ENCODE peak calls at places on chromosomes 11 and 22, in five cellular contexts. G is stimulated activated CD4-positive, alpha-beta T cell treated with anti-CD3 and anti-CD28 coated beads, Interleukin-15, amount 100 ng/mL, for 48 hours; A is neural crest cell; M is T-helper 2 cell; R is EL. E is an unnamed sample.

GRCh38 chr11:2559527-2560311 is 114.9 kb downstream of the KCNQ1 start:
- DNase-seq in R (no peak), G (no peak), A (no peak), M (no peak), E (no peak)

GRCh38 chr11:3204141-3205015 is 14.2 kb downstream of the MRGPRG start:
- DNase-seq in A (no peak), R (no peak), M (no peak), G (no peak), E (no peak)

GRCh38 chr11:10401696-10402392 is 53.2 kb upstream of the AMPD3 start:
- DNase-seq in A (no peak), G (no peak), M (no peak), R (no peak), E (no peak)

GRCh38 chr11:77726524-77726923 is 88.9 kb upstream of the CLNS1A start:
- DNase-seq in R (no peak), A (no peak), G (no peak), M (peak), E (no peak)

GRCh38 chr11:83510530-83511449 is 224.6 kb upstream of the CCDC90B start:
- DNase-seq in M (no peak), R (no peak), G (no peak), A (no peak), E (no peak)

GRCh38 chr11:47797633-47798032 is 30.5 kb upstream of the FNBP4 start:
- DNase-seq in G (peak), R (peak), A (no peak), M (peak), E (no peak)

GRCh38 chr22:47872761-47873535 is 1110.5 kb downstream of the TBC1D22A start:
- DNase-seq in G (no peak), R (no peak), A (no peak), M (no peak), E (no peak)

GRCh38 chr11:74929431-74930363 is 19.2 kb downstream of the XRRA1 start:
- DNase-seq in G (peak), R (peak), M (peak), A (peak), E (peak)

GRCh38 chr11:3879967-3880542 is 24.6 kb downstream of the STIM1 start:
- DNase-seq in R (no peak), M (no peak), A (no peak), G (no peak), E (no peak)

GRCh38 chr22:25197335-25197734 is 2.3 kb upstream of the CRYBB3 start:
- DNase-seq in M (no peak), A (no peak), R (no peak), G (no peak), E (no peak)

GRCh38 chr11:116168459-116168787 is 604.4 kb downstream of the BUD13 start:
- DNase-seq in A (no peak), M (no peak), G (no peak), R (no peak), E (no peak)

GRCh38 chr11:13183094-13183825 is 94.3 kb upstream of the BMAL1 start:
- DNase-seq in M (peak), G (no peak), R (peak), A (no peak), E (no peak)

GRCh38 chr22:23549198-23549595 is 30.9 kb downstream of the IGLL1 start:
- DNase-seq in A (no peak), R (no peak), G (no peak), M (no peak), E (no peak)

GRCh38 chr11:60835472-60835871 is 6.4 kb upstream of the CCDC86 start:
- DNase-seq in R (peak), A (no peak), M (no peak), G (no peak), E (no peak)

GRCh38 chr11:2791521-2792375 is 92.0 kb upstream of the KCNQ1OT1 start:
- DNase-seq in R (no peak), G (no peak), M (peak), A (no peak), E (no peak)

GRCh38 chr11:67240575-67241389 is 25.5 kb upstream of the GRK2 start:
- DNase-seq in G (peak), R (peak), A (no peak), M (peak), E (peak)

GRCh38 chr11:76368497-76368896 is 12.4 kb downstream of the THAP12 start:
- DNase-seq in M (no peak), R (no peak), A (no peak), G (no peak), E (no peak)

GRCh38 chr11:110777765-110778164 is 65.5 kb upstream of the ARHGAP20 start:
- DNase-seq in R (peak), G (no peak), M (no peak), A (no peak), E (no peak)

GRCh38 chr22:26894766-26895485 is 237.5 kb downstream of the MIAT start:
- DNase-seq in A (no peak), M (no peak), R (peak), G (no peak), E (no peak)

GRCh38 chr22:37193629-37194191 is 5.7 kb upstream of the C1QTNF6 start:
- DNase-seq in R (peak), A (no peak), G (no peak), M (peak), E (peak)

GRCh38 chr11:13701506-13701905 is 33.0 kb downstream of the FAR1 start:
- DNase-seq in G (no peak), M (no peak), A (no peak), R (no peak), E (no peak)

GRCh38 chr22:41488076-41488475 is 19.2 kb downstream of the ACO2 start:
- DNase-seq in R (no peak), M (no peak), G (no peak), A (no peak), E (no peak)